ENCODE peak calls at places on chromosomes 12 and 14, in nine cellular contexts. One of them, this sample, is unnamed.

GRCh38 chr14:76313303-76313702 is 62.6 kb upstream of the ESRRB start:
- DNase-seq in OCI-LY7: no peak
- DNase-seq in endodermal cell: no peak
- DNase-seq in lung: no peak
- DNase-seq in kidney epithelial cell: no peak
- DNase-seq in ovary: no peak
- DNase-seq in astrocyte of the cerebellum: no peak
- DNase-seq in brain microvascular endothelial cell: no peak
- DNase-seq in BJ: no peak
- DNase-seq in this sample: no peak

GRCh38 chr12:53798575-53798974 is 46.8 kb upstream of the CISTR start:
- DNase-seq in BJ: no peak
- DNase-seq in astrocyte of the cerebellum: no peak
- DNase-seq in OCI-LY7: no peak
- DNase-seq in kidney epithelial cell: peak
- DNase-seq in lung: no peak
- DNase-seq in endodermal cell: no peak
- DNase-seq in ovary: no peak
- DNase-seq in brain microvascular endothelial cell: no peak
- DNase-seq in this sample: no peak

GRCh38 chr12:120194534-120195395 is at the start of gene GCN1:
- DNase-seq in endodermal cell: peak
- DNase-seq in ovary: peak
- DNase-seq in kidney epithelial cell: peak
- DNase-seq in brain microvascular endothelial cell: peak
- DNase-seq in astrocyte of the cerebellum: peak
- DNase-seq in OCI-LY7: peak
- DNase-seq in lung: peak
- DNase-seq in BJ: no peak
- DNase-seq in this sample: peak

GRCh38 chr14:28751467-28752058 is 15.0 kb upstream of the FOXG1 start:
- DNase-seq in OCI-LY7: peak
- DNase-seq in ovary: no peak
- DNase-seq in brain microvascular endothelial cell: peak
- DNase-seq in BJ: peak
- DNase-seq in astrocyte of the cerebellum: peak
- DNase-seq in kidney epithelial cell: no peak
- DNase-seq in lung: no peak
- DNase-seq in endodermal cell: peak
- DNase-seq in this sample: peak

GRCh38 chr12:3135522-3136461 is 58.6 kb downstream of the TSPAN9 start:
- DNase-seq in OCI-LY7: peak
- DNase-seq in lung: no peak
- DNase-seq in brain microvascular endothelial cell: peak
- DNase-seq in astrocyte of the cerebellum: peak
- DNase-seq in endodermal cell: peak
- DNase-seq in ovary: no peak
- DNase-seq in BJ: no peak
- DNase-seq in kidney epithelial cell: no peak
- DNase-seq in this sample: peak

GRCh38 chr12:69900720-69901131 is 75.7 kb downstream of the MYRFL start:
- DNase-seq in kidney epithelial cell: peak
- DNase-seq in astrocyte of the cerebellum: peak
- DNase-seq in lung: peak
- DNase-seq in OCI-LY7: peak
- DNase-seq in endodermal cell: peak
- DNase-seq in BJ: no peak
- DNase-seq in ovary: peak
- DNase-seq in brain microvascular endothelial cell: peak
- DNase-seq in this sample: peak

GRCh38 chr14:57578427-57579220 is 85.0 kb upstream of the CCDC198 start:
- DNase-seq in BJ: no peak
- DNase-seq in astrocyte of the cerebellum: peak
- DNase-seq in brain microvascular endothelial cell: no peak
- DNase-seq in lung: no peak
- DNase-seq in OCI-LY7: no peak
- DNase-seq in ovary: no peak
- DNase-seq in endodermal cell: no peak
- DNase-seq in kidney epithelial cell: no peak
- DNase-seq in this sample: no peak

GRCh38 chr12:24947541-24948451 is 1.1 kb downstream of the BCAT1 start:
- DNase-seq in brain microvascular endothelial cell: no peak
- DNase-seq in OCI-LY7: peak
- DNase-seq in lung: no peak
- DNase-seq in kidney epithelial cell: no peak
- DNase-seq in astrocyte of the cerebellum: no peak
- DNase-seq in BJ: no peak
- DNase-seq in ovary: no peak
- DNase-seq in endodermal cell: no peak
- DNase-seq in this sample: no peak

GRCh38 chr12:96070670-96071279 is 35.4 kb upstream of the LTA4H start:
- DNase-seq in astrocyte of the cerebellum: no peak
- DNase-seq in BJ: no peak
- DNase-seq in kidney epithelial cell: no peak
- DNase-seq in brain microvascular endothelial cell: no peak
- DNase-seq in OCI-LY7: peak
- DNase-seq in ovary: no peak
- DNase-seq in endodermal cell: peak
- DNase-seq in lung: no peak
- DNase-seq in this sample: no peak

GRCh38 chr14:96089401-96089800 is 50.2 kb downstream of the C14orf132 start:
- DNase-seq in brain microvascular endothelial cell: no peak
- DNase-seq in BJ: no peak
- DNase-seq in kidney epithelial cell: no peak
- DNase-seq in endodermal cell: no peak
- DNase-seq in OCI-LY7: no peak
- DNase-seq in ovary: no peak
- DNase-seq in astrocyte of the cerebellum: no peak
- DNase-seq in lung: no peak
- DNase-seq in this sample: no peak

GRCh38 chr14:99649219-99649618 is 4.3 kb downstream of the HHIPL1 start:
- DNase-seq in ovary: no peak
- DNase-seq in BJ: no peak
- DNase-seq in endodermal cell: no peak
- DNase-seq in kidney epithelial cell: no peak
- DNase-seq in OCI-LY7: no peak
- DNase-seq in lung: no peak
- DNase-seq in brain microvascular endothelial cell: peak
- DNase-seq in astrocyte of the cerebellum: peak
- DNase-seq in this sample: no peak

GRCh38 chr14:95515080-95515489 is 1.4 kb downstream of the SYNE3 start:
- DNase-seq in astrocyte of the cerebellum: no peak
- DNase-seq in kidney epithelial cell: no peak
- DNase-seq in ovary: peak
- DNase-seq in endodermal cell: peak
- DNase-seq in lung: no peak
- DNase-seq in BJ: no peak
- DNase-seq in OCI-LY7: no peak
- DNase-seq in brain microvascular endothelial cell: no peak
- DNase-seq in this sample: no peak

GRCh38 chr12:138898-139534 is 72.4 kb downstream of the IQSEC3 start:
- DNase-seq in OCI-LY7: no peak
- DNase-seq in kidney epithelial cell: no peak
- DNase-seq in BJ: no peak
- DNase-seq in endodermal cell: peak
- DNase-seq in ovary: peak
- DNase-seq in lung: no peak
- DNase-seq in brain microvascular endothelial cell: peak
- DNase-seq in astrocyte of the cerebellum: no peak
- DNase-seq in this sample: no peak

GRCh38 chr12:68100241-68100640 is 59.3 kb downstream of the IFNG start:
- DNase-seq in ovary: no peak
- DNase-seq in kidney epithelial cell: no peak
- DNase-seq in astrocyte of the cerebellum: no peak
- DNase-seq in OCI-LY7: no peak
- DNase-seq in brain microvascular endothelial cell: no peak
- DNase-seq in BJ: no peak
- DNase-seq in endodermal cell: no peak
- DNase-seq in lung: no peak
- DNase-seq in this sample: no peak

GRCh38 chr12:110557300-110557699 is 25.8 kb downstream of the PPTC7 start:
- DNase-seq in ovary: no peak
- DNase-seq in brain microvascular endothelial cell: no peak
- DNase-seq in BJ: no peak
- DNase-seq in endodermal cell: no peak
- DNase-seq in OCI-LY7: no peak
- DNase-seq in kidney epithelial cell: no peak
- DNase-seq in astrocyte of the cerebellum: no peak
- DNase-seq in lung: no peak
- DNase-seq in this sample: no peak

GRCh38 chr14:92486881-92487280 is 26.7 kb upstream of the RIN3 start:
- DNase-seq in endodermal cell: no peak
- DNase-seq in BJ: no peak
- DNase-seq in astrocyte of the cerebellum: peak
- DNase-seq in lung: no peak
- DNase-seq in kidney epithelial cell: no peak
- DNase-seq in OCI-LY7: no peak
- DNase-seq in ovary: no peak
- DNase-seq in brain microvascular endothelial cell: peak
- DNase-seq in this sample: no peak

GRCh38 chr12:69933115-69933552 is 108.1 kb downstream of the MYRFL start:
- DNase-seq in kidney epithelial cell: no peak
- DNase-seq in BJ: no peak
- DNase-seq in ovary: no peak
- DNase-seq in brain microvascular endothelial cell: no peak
- DNase-seq in endodermal cell: peak
- DNase-seq in OCI-LY7: no peak
- DNase-seq in lung: no peak
- DNase-seq in astrocyte of the cerebellum: no peak
- DNase-seq in this sample: no peak

GRCh38 chr12:6116481-6117021 is 7.9 kb downstream of the VWF start:
- DNase-seq in endodermal cell: peak
- DNase-seq in lung: no peak
- DNase-seq in ovary: no peak
- DNase-seq in kidney epithelial cell: no peak
- DNase-seq in brain microvascular endothelial cell: peak
- DNase-seq in OCI-LY7: no peak
- DNase-seq in astrocyte of the cerebellum: no peak
- DNase-seq in BJ: no peak
- DNase-seq in this sample: no peak

GRCh38 chr12:88036368-88036965 is 7.3 kb upstream of the C12orf50 start:
- DNase-seq in BJ: no peak
- DNase-seq in endodermal cell: no peak
- DNase-seq in kidney epithelial cell: no peak
- DNase-seq in astrocyte of the cerebellum: no peak
- DNase-seq in OCI-LY7: peak
- DNase-seq in lung: no peak
- DNase-seq in brain microvascular endothelial cell: peak
- DNase-seq in ovary: no peak
- DNase-seq in this sample: no peak

GRCh38 chr12:112327209-112327930 is 54.9 kb downstream of the HECTD4 start:
- DNase-seq in OCI-LY7: no peak
- DNase-seq in brain microvascular endothelial cell: no peak
- DNase-seq in ovary: no peak
- DNase-seq in lung: no peak
- DNase-seq in astrocyte of the cerebellum: no peak
- DNase-seq in endodermal cell: no peak
- DNase-seq in BJ: no peak
- DNase-seq in kidney epithelial cell: no peak
- DNase-seq in this sample: no peak

GRCh38 chr12:121578230-121579189 is 2.3 kb downstream of the KDM2B start:
- DNase-seq in OCI-LY7: peak
- DNase-seq in astrocyte of the cerebellum: no peak
- DNase-seq in kidney epithelial cell: no peak
- DNase-seq in lung: no peak
- DNase-seq in BJ: no peak
- DNase-seq in endodermal cell: peak
- DNase-seq in brain microvascular endothelial cell: no peak
- DNase-seq in ovary: peak
- DNase-seq in this sample: no peak
- TF ChIP-seq CTCF in OCI-LY7: peak
- TF ChIP-seq CTCF in astrocyte of the cerebellum: no peak
- TF ChIP-seq CTCF in kidney epithelial cell: no peak
- TF ChIP-seq CTCF in lung: no peak
- TF ChIP-seq CTCF in BJ: no peak
- TF ChIP-seq CTCF in endodermal cell: no peak
- TF ChIP-seq CTCF in brain microvascular endothelial cell: no peak
- TF ChIP-seq CTCF in ovary: no peak
- TF ChIP-seq CTCF in this sample: no peak

DNA sequence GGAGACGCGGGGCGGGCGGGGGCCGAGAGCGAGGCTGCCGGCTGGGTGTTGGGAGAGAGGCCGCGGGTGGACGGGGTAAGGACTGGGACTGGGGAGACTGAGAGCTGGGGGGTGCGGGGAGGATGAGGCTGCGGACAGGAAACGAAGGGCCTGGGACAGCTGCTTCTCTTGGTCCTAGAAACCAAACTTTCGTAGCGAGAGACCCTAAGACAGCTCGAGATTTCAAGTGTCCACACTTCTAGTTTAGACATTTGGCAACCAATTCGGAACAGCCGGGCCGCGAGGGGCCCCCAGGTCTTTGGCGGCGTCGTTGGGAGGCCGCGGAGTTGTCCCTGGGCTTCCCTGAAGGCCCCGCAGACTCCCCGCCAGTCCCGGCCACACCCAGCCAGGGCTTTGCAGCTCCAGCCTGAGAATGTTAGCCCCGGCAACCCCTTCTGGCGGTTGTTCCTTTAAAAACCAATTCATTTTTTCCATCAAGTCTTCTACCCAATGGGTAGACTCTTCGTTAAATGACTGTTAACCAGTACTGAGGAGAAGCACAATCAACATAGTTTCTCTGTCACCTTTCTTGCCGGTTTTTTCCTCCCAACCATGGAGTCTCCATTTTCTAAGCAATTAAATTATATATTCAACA is 11.5 kb downstream of the NKX2-1 start:
- DNase-seq in lung: peak
- DNase-seq in OCI-LY7: no peak
- DNase-seq in kidney epithelial cell: no peak
- DNase-seq in brain microvascular endothelial cell: no peak
- DNase-seq in ovary: no peak
- DNase-seq in BJ: no peak
- DNase-seq in endodermal cell: peak
- DNase-seq in astrocyte of the cerebellum: no peak
- DNase-seq in this sample: no peak
- H3K4me3 ChIP-seq in lung: peak
- H3K4me3 ChIP-seq in OCI-LY7: no peak
- H3K4me3 ChIP-seq in kidney epithelial cell: no peak
- H3K4me3 ChIP-seq in brain microvascular endothelial cell: no peak
- H3K4me3 ChIP-seq in ovary: no peak
- H3K4me3 ChIP-seq in BJ: no peak
- H3K4me3 ChIP-seq in endodermal cell: peak
- H3K4me3 ChIP-seq in astrocyte of the cerebellum: no peak
- H3K4me3 ChIP-seq in this sample: no peak

GRCh38 chr12:65282840-65283239 is 4.4 kb downstream of the MSRB3 start:
- DNase-seq in lung: no peak
- DNase-seq in OCI-LY7: no peak
- DNase-seq in kidney epithelial cell: no peak
- DNase-seq in ovary: no peak
- DNase-seq in brain microvascular endothelial cell: no peak
- DNase-seq in endodermal cell: no peak
- DNase-seq in BJ: no peak
- DNase-seq in astrocyte of the cerebellum: no peak
- DNase-seq in this sample: no peak
- TF ChIP-seq CTCF in lung: no peak
- TF ChIP-seq CTCF in OCI-LY7: peak
- TF ChIP-seq CTCF in kidney epithelial cell: no peak
- TF ChIP-seq CTCF in ovary: no peak
- TF ChIP-seq CTCF in brain microvascular endothelial cell: no peak
- TF ChIP-seq CTCF in endodermal cell: no peak
- TF ChIP-seq CTCF in BJ: peak
- TF ChIP-seq CTCF in astrocyte of the cerebellum: no peak
- TF ChIP-seq CTCF in this sample: no peak

GRCh38 chr12:43459285-43459684 is 92.7 kb downstream of the ADAMTS20 start:
- DNase-seq in lung: no peak
- DNase-seq in endodermal cell: no peak
- DNase-seq in ovary: no peak
- DNase-seq in brain microvascular endothelial cell: no peak
- DNase-seq in BJ: no peak
- DNase-seq in OCI-LY7: no peak
- DNase-seq in astrocyte of the cerebellum: no peak
- DNase-seq in kidney epithelial cell: no peak
- DNase-seq in this sample: no peak
- H3K4me3 ChIP-seq in lung: no peak
- H3K4me3 ChIP-seq in endodermal cell: no peak
- H3K4me3 ChIP-seq in ovary: no peak
- H3K4me3 ChIP-seq in brain microvascular endothelial cell: no peak
- H3K4me3 ChIP-seq in BJ: no peak
- H3K4me3 ChIP-seq in OCI-LY7: no peak
- H3K4me3 ChIP-seq in astrocyte of the cerebellum: no peak
- H3K4me3 ChIP-seq in kidney epithelial cell: no peak
- H3K4me3 ChIP-seq in this sample: no peak